ENCODE peak calls at places on chromosomes 13 and 19, in seven cellular contexts. V is neuronal stem cell, L is mesendoderm, D is H9, W is IMR-90, G is trophoblast cell, S is mesenchymal stem cell. K is an unnamed sample.

GRCh38 chr19:37982655-37983054 is 75.6 kb downstream of the SIPA1L3 start:
- DNase-seq in V (no peak), L (no peak), D (no peak), W (no peak), G (no peak), S (no peak), K (no peak)

GRCh38 chr13:46389985-46390384 is 2.9 kb upstream of the RUBCNL start:
- DNase-seq in V (no peak), L (no peak), D (no peak), W (no peak), G (no peak), S (no peak), K (no peak)

GRCh38 chr19:50952890-50953289 is at the start of gene KLK5:
- DNase-seq in V (no peak), L (peak), D (peak), W (no peak), G (no peak), S (no peak), K (no peak)

GRCh38 chr19:4584670-4585460 is 25.4 kb upstream of the SEMA6B start:
- DNase-seq in V (no peak), L (peak), D (no peak), W (no peak), G (no peak), S (peak), K (no peak)

GRCh38 chr13:100392709-100393630 is 195.6 kb downstream of the GGACT start:
- DNase-seq in V (peak), L (peak), D (peak), W (peak), G (peak), S (peak), K (no peak)

GRCh38 chr13:94239135-94239534 is 240.3 kb downstream of the DCT start:
- DNase-seq in V (no peak), L (no peak), D (no peak), W (peak), G (peak), S (peak), K (no peak)

GRCh38 chr19:33823341-33823740 is 26.7 kb downstream of the KCTD15 start:
- DNase-seq in V (no peak), L (no peak), D (no peak), W (no peak), G (no peak), S (no peak), K (no peak)

GRCh38 chr13:43915451-43915850 is 35.7 kb downstream of the LACC1 start:
- DNase-seq in V (no peak), L (no peak), D (no peak), W (peak), G (no peak), S (no peak), K (no peak)

GRCh38 chr19:19416280-19416679 is 10.8 kb downstream of the GATAD2A start:
- DNase-seq in V (no peak), L (no peak), D (no peak), W (no peak), G (no peak), S (no peak), K (no peak)

GRCh38 chr19:6801397-6802086 is 29.0 kb downstream of the VAV1 start:
- DNase-seq in V (no peak), L (peak), D (peak), W (no peak), G (peak), S (no peak), K (no peak)

GRCh38 chr13:76813874-76814273 is 72.3 kb downstream of the KCTD12 start:
- DNase-seq in V (no peak), L (no peak), D (no peak), W (no peak), G (no peak), S (no peak), K (no peak)

GRCh38 chr19:57537953-57538547 is 10.9 kb downstream of the ZNF549 start:
- DNase-seq in V (no peak), L (peak), D (no peak), W (no peak), G (no peak), S (peak), K (no peak)
- H2BK120ac ChIP-seq in V (no peak), L (no peak), D (no peak), W (no peak), G (no peak), S (no peak), K (no peak)

GRCh38 chr13:24004142-24004541 is 106.8 kb upstream of the C1QTNF9B start:
- DNase-seq in V (no peak), L (no peak), D (no peak), W (no peak), G (no peak), S (no peak), K (no peak)

GRCh38 chr13:24002206-24002815 is 105.0 kb upstream of the C1QTNF9B start:
- DNase-seq in V (no peak), L (no peak), D (no peak), W (no peak), G (no peak), S (no peak), K (no peak)

GRCh38 chr13:23995283-23996073 is 98.2 kb upstream of the C1QTNF9B start:
- DNase-seq in V (no peak), L (no peak), D (no peak), W (no peak), G (no peak), S (no peak), K (no peak)

GRCh38 chr13:23996456-23996855 is 99.2 kb upstream of the C1QTNF9B start:
- DNase-seq in V (no peak), L (no peak), D (no peak), W (no peak), G (peak), S (no peak), K (no peak)

DNA sequence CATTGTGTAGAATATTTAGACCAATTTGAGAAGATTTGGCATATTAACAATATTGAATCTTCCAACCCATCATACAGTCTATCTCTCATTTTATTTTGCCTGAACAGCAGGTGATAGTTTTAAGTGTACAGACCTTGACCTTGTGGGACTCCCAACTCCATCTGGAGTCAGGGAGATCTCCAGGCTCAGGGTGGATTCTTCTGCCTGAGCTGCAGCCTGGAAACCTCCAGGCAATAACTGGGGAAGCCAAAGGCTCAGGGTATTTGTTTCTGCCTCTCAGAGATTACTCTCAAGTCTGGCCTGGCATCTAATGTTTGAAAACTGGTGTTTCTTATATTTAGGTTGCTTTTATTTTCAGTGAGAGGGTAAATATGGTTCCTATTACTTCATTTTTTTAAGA is 102.1 kb upstream of the C1QTNF9B start:
- DNase-seq in V (no peak), L (no peak), D (no peak), W (no peak), G (no peak), S (no peak), K (no peak)
- H2BK120ac ChIP-seq in V (no peak), L (no peak), D (no peak), W (no peak), G (no peak), S (no peak), K (no peak)

GRCh38 chr19:48907671-48908070 is 7.6 kb downstream of the NUCB1 start:
- DNase-seq in V (no peak), L (no peak), D (no peak), W (no peak), G (peak), S (no peak), K (no peak)

GRCh38 chr19:48913114-48913513 is 13.0 kb downstream of the NUCB1 start:
- DNase-seq in V (no peak), L (peak), D (no peak), W (no peak), G (peak), S (no peak), K (no peak)

GRCh38 chr19:48914181-48914580 is 14.1 kb downstream of the NUCB1 start:
- DNase-seq in V (no peak), L (peak), D (no peak), W (no peak), G (peak), S (no peak), K (no peak)

GRCh38 chr19:48906324-48906723 is 6.2 kb downstream of the NUCB1 start:
- DNase-seq in V (no peak), L (no peak), D (no peak), W (no peak), G (no peak), S (no peak), K (no peak)

GRCh38 chr19:48910803-48911202 is 10.7 kb downstream of the NUCB1 start:
- DNase-seq in V (no peak), L (no peak), D (no peak), W (no peak), G (no peak), S (no peak), K (no peak)
- H2BK120ac ChIP-seq in V (no peak), L (no peak), D (no peak), W (no peak), G (no peak), S (no peak), K (no peak)

GRCh38 chr19:16914421-16914820 is 25.6 kb downstream of the F2RL3 start:
- DNase-seq in V (no peak), L (no peak), D (no peak), W (no peak), G (no peak), S (no peak), K (peak)
- H2BK120ac ChIP-seq in V (no peak), L (no peak), D (no peak), W (no peak), G (no peak), S (no peak), K (no peak)